ENCODE peak calls at places on chromosomes 2 and 18, in five cellular contexts. O is GM23338, D is OCI-LY7, H is PC-3, J is hepatocyte. M is an unnamed sample.

GRCh38 chr2:26897807-26898479 is 50.0 kb downstream of the DPYSL5 start:
- DNase-seq in O (no peak), D (no peak), H (no peak), J (no peak), M (no peak)

GRCh38 chr2:74512744-74513604 is 1.3 kb upstream of the TLX2 start:
- DNase-seq in O (peak), D (no peak), H (no peak), J (no peak), M (no peak)

GRCh38 chr2:231483398-231484329 is 19.4 kb upstream of the NCL start:
- DNase-seq in O (peak), D (no peak), H (no peak), J (no peak), M (peak)

GRCh38 chr2:163953390-163953907 is 217.6 kb upstream of the FIGN start:
- DNase-seq in O (no peak), D (no peak), H (no peak), J (no peak), M (no peak)

GRCh38 chr2:12715258-12715865 is 1.4 kb upstream of the TRIB2 start:
- DNase-seq in O (peak), D (no peak), H (no peak), J (no peak), M (peak)

GRCh38 chr2:239145106-239145505 is 255.7 kb downstream of the HDAC4 start:
- DNase-seq in O (peak), D (no peak), H (no peak), J (no peak), M (no peak)

GRCh38 chr2:231605607-231606091 is 13.0 kb downstream of the TEX44 start:
- DNase-seq in O (no peak), D (peak), H (no peak), J (no peak), M (peak)

GRCh38 chr2:202036601-202037037 is 3.0 kb downstream of the FZD7 start:
- DNase-seq in O (no peak), D (no peak), H (no peak), J (no peak), M (peak)

GRCh38 chr2:117856415-117857210 is 42.1 kb downstream of the DDX18 start:
- DNase-seq in O (peak), D (no peak), H (peak), J (no peak), M (peak)

GRCh38 chr2:129922571-129923264 is 56.7 kb upstream of the RAB6C start:
- DNase-seq in O (peak), D (no peak), H (no peak), J (peak), M (no peak)

GRCh38 chr2:226813148-226813701 is 13.6 kb upstream of the IRS1 start:
- DNase-seq in O (peak), D (peak), H (peak), J (peak), M (peak)

GRCh38 chr2:27067385-27067784 is 4.1 kb downstream of the OST4 start:
- DNase-seq in O (no peak), D (no peak), H (no peak), J (no peak), M (no peak)

GRCh38 chr2:207487650-207488315 is 42.0 kb upstream of the CREB1 start:
- DNase-seq in O (no peak), D (no peak), H (peak), J (no peak), M (peak)

GRCh38 chr18:12038082-12038660 is 55.5 kb upstream of the ANKRD62 start:
- DNase-seq in O (peak), D (no peak), H (no peak), J (peak), M (peak)

GRCh38 chr2:218570850-218571249 is 2.2 kb downstream of the CNOT9 start:
- DNase-seq in O (no peak), D (no peak), H (peak), J (no peak), M (peak)

GRCh38 chr2:112644155-112644932 is 1.4 kb upstream of the SLC20A1 start:
- DNase-seq in O (peak), D (no peak), H (peak), J (peak), M (no peak)

GRCh38 chr2:38823386-38823785 is 45.4 kb downstream of the GEMIN6 start:
- DNase-seq in O (no peak), D (no peak), H (no peak), J (no peak), M (no peak)

GRCh38 chr18:9787716-9788115 is 79.6 kb downstream of the RAB31 start:
- DNase-seq in O (no peak), D (no peak), H (no peak), J (no peak), M (peak)

GRCh38 chr2:9770006-9770307 is 73.3 kb upstream of the TAF1B start:
- DNase-seq in O (no peak), D (no peak), H (no peak), J (no peak), M (no peak)

GRCh38 chr2:9768388-9768787 is 74.9 kb upstream of the TAF1B start:
- DNase-seq in O (peak), D (no peak), H (no peak), J (peak), M (no peak)

GRCh38 chr2:9770308-9771100 is 72.8 kb upstream of the TAF1B start:
- DNase-seq in O (peak), D (peak), H (peak), J (peak), M (peak)

GRCh38 chr2:9767656-9768281 is 75.5 kb upstream of the TAF1B start:
- DNase-seq in O (no peak), D (peak), H (no peak), J (no peak), M (no peak)

GRCh38 chr2:9769171-9770005 is 73.9 kb upstream of the TAF1B start:
- DNase-seq in O (peak), D (no peak), H (no peak), J (peak), M (no peak)
- TF ChIP-seq EZH2phosphoT487 in O (no peak), D (no peak), H (no peak), J (no peak), M (no peak)

GRCh38 chr2:120748741-120749140 is 13.1 kb downstream of the GLI2 start:
- DNase-seq in O (no peak), D (no peak), H (no peak), J (no peak), M (no peak)
- H3K27ac ChIP-seq in O (no peak), D (no peak), H (no peak), J (peak), M (no peak)

GRCh38 chr2:42904576-42904876 is 112.1 kb upstream of the HAAO start:
- DNase-seq in O (no peak), D (no peak), H (no peak), J (no peak), M (no peak)
- H2AFZ ChIP-seq in O (no peak), D (no peak), H (no peak), J (no peak), M (no peak)

GRCh38 chr2:172430671-172431070 is 3.3 kb downstream of the ITGA6 start:
- DNase-seq in O (no peak), D (no peak), H (peak), J (peak), M (peak)
- TF ChIP-seq EZH2phosphoT487 in O (no peak), D (no peak), H (no peak), J (no peak), M (no peak)

DNA sequence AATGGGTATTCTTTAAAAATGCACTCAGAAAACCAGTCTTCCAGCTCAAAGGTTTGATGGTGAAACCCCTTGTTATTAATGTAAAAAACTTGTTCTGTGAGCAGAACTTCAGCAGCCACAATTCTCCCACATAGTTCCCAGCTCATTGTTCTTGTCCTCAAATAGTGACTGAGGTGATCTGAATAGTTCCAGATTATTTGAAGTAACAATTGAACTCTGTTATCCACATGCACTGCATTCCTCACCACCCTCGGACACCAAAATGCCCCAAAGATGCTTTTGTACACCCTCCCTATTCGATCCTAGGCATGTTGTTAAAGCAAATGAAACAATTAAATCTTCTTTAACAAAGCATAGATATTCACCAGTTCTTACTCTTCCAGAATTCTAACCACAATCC is 2186.8 kb upstream of the CELF4 start:
- DNase-seq in O (no peak), D (no peak), H (no peak), J (no peak), M (no peak)
- H3K27ac ChIP-seq in O (no peak), D (no peak), H (no peak), J (no peak), M (no peak)

GRCh38 chr2:234673961-234674759 is 177.3 kb upstream of the ARL4C start:
- DNase-seq in O (no peak), D (no peak), H (no peak), J (no peak), M (peak)
- H2AFZ ChIP-seq in O (no peak), D (no peak), H (no peak), J (no peak), M (peak)

GRCh38 chr2:67294218-67294617 is 102.9 kb upstream of the ETAA1 start:
- DNase-seq in O (no peak), D (no peak), H (no peak), J (no peak), M (no peak)

GRCh38 chr2:67289921-67290371 is 107.2 kb upstream of the ETAA1 start:
- DNase-seq in O (no peak), D (no peak), H (peak), J (no peak), M (peak)

GRCh38 chr2:67286981-67287759 is 110.0 kb upstream of the ETAA1 start:
- DNase-seq in O (no peak), D (no peak), H (no peak), J (no peak), M (no peak)

GRCh38 chr2:67295406-67295805 is 101.7 kb upstream of the ETAA1 start:
- DNase-seq in O (no peak), D (no peak), H (peak), J (no peak), M (no peak)

DNA sequence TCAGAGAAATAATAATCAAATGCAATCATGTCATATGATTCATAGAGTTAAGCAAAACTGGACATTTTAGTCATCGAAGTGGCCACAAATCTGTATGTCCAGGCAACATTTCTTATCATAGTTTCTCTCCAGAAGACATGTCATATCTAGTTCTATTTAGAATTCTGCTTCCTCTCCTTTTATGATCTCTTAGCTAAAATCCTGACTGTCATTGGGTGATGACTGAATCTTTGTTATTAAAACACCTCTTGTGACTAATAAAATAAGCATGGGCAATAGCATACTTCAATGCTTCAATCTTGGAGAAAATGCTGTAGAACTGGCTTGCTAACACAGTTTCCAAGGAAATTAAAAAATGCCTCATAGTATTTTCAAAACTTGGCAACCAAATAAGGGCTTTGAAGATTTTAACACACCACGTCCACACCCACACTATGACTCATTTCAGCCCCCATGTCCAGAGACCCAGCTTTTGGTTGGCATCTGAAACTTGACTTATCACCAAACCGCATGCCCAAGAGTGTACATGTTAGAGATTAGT is 106.6 kb upstream of the ETAA1 start:
- DNase-seq in O (no peak), D (no peak), H (peak), J (no peak), M (peak)
- TF ChIP-seq EZH2phosphoT487 in O (no peak), D (no peak), H (no peak), J (no peak), M (peak)

GRCh38 chr2:47028846-47029560 is 113.4 kb upstream of the MCFD2 start:
- DNase-seq in O (no peak), D (no peak), H (peak), J (no peak), M (no peak)
- H3K27ac ChIP-seq in O (no peak), D (no peak), H (peak), J (no peak), M (no peak)

DNA sequence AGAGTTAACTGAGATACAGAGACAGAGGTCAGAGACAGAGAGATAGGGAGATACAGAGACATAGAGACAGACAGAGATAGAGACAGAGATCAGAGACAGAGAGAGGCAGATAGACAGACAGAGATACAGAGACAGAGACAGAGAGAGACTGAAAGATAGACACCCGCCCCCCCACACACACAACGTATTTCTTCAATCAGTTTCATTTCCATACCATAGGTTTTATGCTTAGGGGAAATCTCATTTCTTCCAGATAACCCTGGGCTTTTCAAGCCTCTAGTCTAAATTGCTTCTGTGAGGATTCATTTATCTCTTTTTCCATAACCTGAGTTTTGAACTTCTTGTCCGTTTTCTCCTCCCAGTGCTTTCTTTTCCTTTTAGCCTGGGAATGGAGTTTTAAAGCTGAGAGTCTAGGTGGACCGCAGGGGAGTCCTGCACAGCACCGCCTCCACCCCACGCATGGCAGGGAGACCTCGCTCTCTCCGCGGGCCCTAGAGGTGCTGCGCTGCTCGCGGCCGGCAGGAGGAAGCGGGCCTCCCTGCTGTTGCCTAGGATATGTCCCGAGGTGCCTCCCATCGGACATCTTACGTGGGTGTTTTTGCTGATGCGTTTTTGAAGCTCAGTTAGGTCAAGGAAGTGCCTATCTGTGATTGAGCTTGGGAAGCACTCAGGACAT is 94.7 kb downstream of the CD8B2 start:
- DNase-seq in O (peak), D (peak), H (peak), J (peak), M (peak)
- H2AFZ ChIP-seq in O (peak), D (peak), H (peak), J (peak), M (peak)

M was measured in GM23248.